ENCODE peak calls at places on chromosomes 7 and 10, in four cellular contexts. R is GM23248, M is aorta, A is astrocyte of the cerebellum. W is an unnamed sample.
A peak's percentile ranks its signal among the peaks of the same experiment; 100 is the strongest.

GRCh38 chr10:103691723-103692380 is 163.5 kb downstream of the SH3PXD2A start:
- DNase-seq in A (no peak), M (no peak), R (peak; percentile 40), W (no peak)

GRCh38 chr10:69835875-69836727 is 34.4 kb downstream of the COL13A1 start:
- DNase-seq in R (no peak), M (no peak), A (no peak), W (no peak)

GRCh38 chr7:42931447-42931833 is 534 bp downstream of the PSMA2 start:
- DNase-seq in A (no peak), R (peak; percentile 51), M (no peak), W (no peak)

GRCh38 chr10:15084502-15084922 is 4.1 kb downstream of the ACBD7 start:
- DNase-seq in R (peak; percentile 93), M (no peak), A (peak; percentile 92), W (peak; percentile 90)

GRCh38 chr7:129702316-129702715 is 90.8 kb downstream of the NRF1 start:
- DNase-seq in A (no peak), M (no peak), R (no peak), W (no peak)

GRCh38 chr10:103021150-103021896 is 103.2 kb downstream of the CNNM2 start:
- DNase-seq in A (no peak), M (no peak), R (no peak), W (no peak)

GRCh38 chr10:35412900-35413491 is 76.7 kb downstream of the CCNY start:
- DNase-seq in M (no peak), A (peak; percentile 22), R (peak; percentile 58), W (peak; percentile 69)

GRCh38 chr10:105834261-105835059 is 1193.4 kb downstream of the SORCS3 start:
- DNase-seq in M (no peak), A (no peak), R (no peak), W (no peak)

GRCh38 chr7:92875719-92876118 is 39.3 kb upstream of the CDK6 start:
- DNase-seq in A (no peak), R (peak; percentile 23), M (no peak), W (peak; percentile 95)

GRCh38 chr7:27462575-27463270 is 200.0 kb downstream of the HIBADH start:
- DNase-seq in R (no peak), A (no peak), M (no peak), W (no peak)

GRCh38 chr7:132226046-132226590 is 350.2 kb downstream of the PLXNA4 start:
- DNase-seq in R (no peak), A (no peak), M (no peak), W (no peak)

GRCh38 chr10:118569241-118569881 is 26.1 kb downstream of the PRLHR start:
- DNase-seq in R (peak; percentile 88), M (no peak), A (no peak), W (peak; percentile 11)

GRCh38 chr10:3142146-3142875 is 30.3 kb downstream of the PITRM1 start:
- DNase-seq in R (no peak), A (no peak), M (no peak), W (no peak)

GRCh38 chr7:106110238-106110560 is 1.9 kb downstream of the SYPL1 start:
- DNase-seq in R (peak; percentile 40), A (no peak), M (no peak), W (peak; percentile 33)

GRCh38 chr7:100515072-100515532 is 23.9 kb upstream of the AGFG2 start:
- DNase-seq in R (peak; percentile 86), M (no peak), A (peak; percentile 26), W (peak; percentile 46)

GRCh38 chr10:18144928-18145327 is 4.7 kb downstream of the CACNB2 start:
- DNase-seq in M (no peak), R (peak; percentile 31), A (no peak), W (peak; percentile 26)

GRCh38 chr7:51613911-51614344 is 297.3 kb upstream of the COBL start:
- DNase-seq in M (no peak), A (peak; percentile 83), R (no peak), W (no peak)

GRCh38 chr10:47420305-47421056 is 36.4 kb upstream of the ZNF488 start:
- DNase-seq in A (no peak), R (no peak), M (no peak), W (no peak)

GRCh38 chr10:22335204-22335956 is 9.9 kb upstream of the SPAG6 start:
- DNase-seq in M (peak; percentile 81), A (no peak), R (peak; percentile 86), W (peak; percentile 35)

GRCh38 chr10:120917521-120918250 is 66.5 kb downstream of the WDR11 start:
- DNase-seq in M (no peak), A (no peak), R (no peak), W (peak; percentile 65)

GRCh38 chr7:77328669-77329068 is 87.5 kb downstream of the GSAP start:
- DNase-seq in M (no peak), A (peak; percentile 36), R (peak; percentile 77), W (no peak)

GRCh38 chr10:129094813-129095212 is 372.2 kb upstream of the MGMT start:
- DNase-seq in M (no peak), A (no peak), R (no peak), W (no peak)

GRCh38 chr10:24957624-24958435 is 5.4 kb upstream of the PRTFDC1 start:
- DNase-seq in R (peak; percentile 94), A (peak; percentile 91), M (no peak), W (peak; percentile 86)

GRCh38 chr7:81081626-81082025 is 162.8 kb upstream of the SEMA3C start:
- DNase-seq in R (no peak), A (no peak), M (no peak), W (no peak)

GRCh38 chr10:108167766-108168165 is 1003.3 kb upstream of the SORCS1 start:
- DNase-seq in M (no peak), R (no peak), A (no peak), W (peak; percentile 87)

GRCh38 chr10:111316607-111317006 is 239.8 kb downstream of the ADRA2A start:
- DNase-seq in A (no peak), R (no peak), M (no peak), W (no peak)

GRCh38 chr7:46150202-46150601 is 229.1 kb upstream of the IGFBP3 start:
- DNase-seq in M (no peak), A (no peak), R (no peak), W (no peak)

GRCh38 chr10:74384615-74385213 is 233.7 kb downstream of the ADK start:
- DNase-seq in A (no peak), M (no peak), R (no peak), W (no peak)

GRCh38 chr7:158001621-158002320 is 585.9 kb downstream of the PTPRN2 start:
- DNase-seq in M (no peak), R (no peak), A (no peak), W (peak; percentile 4)

GRCh38 chr10:51341216-51341615 is 266.9 kb downstream of the PRKG1 start:
- DNase-seq in R (peak; percentile 10), A (peak; percentile 32), M (no peak), W (peak; percentile 58)

GRCh38 chr7:31921047-31921446 is 149.2 kb downstream of the PDE1C start:
- DNase-seq in M (no peak), A (no peak), R (no peak), W (no peak)

GRCh38 chr7:31919678-31920369 is 150.4 kb downstream of the PDE1C start:
- DNase-seq in A (no peak), R (no peak), M (no peak), W (no peak)

GRCh38 chr7:31922883-31923282 is 147.3 kb downstream of the PDE1C start:
- DNase-seq in R (no peak), A (no peak), M (no peak), W (no peak)

GRCh38 chr7:31917256-31917655 is 153.0 kb downstream of the PDE1C start:
- DNase-seq in A (no peak), M (no peak), R (peak; percentile 61), W (no peak)

DNA sequence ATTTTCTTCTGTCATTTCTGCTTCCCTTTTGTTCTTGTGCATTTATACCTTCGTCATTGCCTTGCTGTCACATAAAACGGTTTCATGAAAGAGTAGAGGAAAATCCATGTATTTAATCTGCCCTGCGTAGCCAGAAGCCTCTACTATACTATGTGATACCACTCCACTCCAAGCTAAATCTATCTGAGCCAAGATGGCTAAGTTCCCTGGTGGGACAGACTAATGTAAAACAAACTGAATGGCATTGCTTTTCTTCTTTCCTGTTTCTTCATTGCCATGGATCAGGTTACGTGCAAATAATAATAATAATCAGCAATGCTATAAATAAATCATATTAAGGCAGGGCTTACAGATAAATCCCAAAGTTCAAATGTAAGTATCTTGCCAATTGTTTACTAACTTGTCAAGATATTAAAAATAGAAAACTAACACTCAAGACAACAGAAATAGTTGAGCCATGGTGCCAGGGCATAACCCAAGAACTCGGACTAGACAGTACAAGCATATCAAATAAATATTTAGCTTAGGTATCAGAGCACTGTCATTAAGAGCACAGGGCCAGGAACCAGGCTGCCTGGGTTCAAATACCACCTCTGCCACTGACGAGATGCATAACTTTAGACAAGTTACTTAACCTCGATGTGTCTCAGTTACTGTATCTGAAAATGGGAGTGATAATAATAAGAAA is 151.4 kb downstream of the PDE1C start:
- DNase-seq in R (no peak), M (no peak), A (no peak), W (no peak)
- H3K4me3 ChIP-seq in R (no peak overlapping the region), M (no peak overlapping the region), A (no peak overlapping the region), W (no peak overlapping the region)

GRCh38 chr7:35646289-35647033 is 48.5 kb downstream of the HERPUD2 start:
- DNase-seq in A (no peak), M (no peak), R (no peak), W (no peak)
- H3K4me3 ChIP-seq in A (no peak overlapping the region), M (no peak overlapping the region), R (no peak overlapping the region), W (no peak overlapping the region)

GRCh38 chr7:155807805-155808550 is 4.3 kb downstream of the SHH start:
- DNase-seq in R (no peak), A (no peak), M (no peak), W (no peak)
- H3K4me3 ChIP-seq in R (no peak overlapping the region), A (no peak overlapping the region), M (no peak overlapping the region), W (no peak overlapping the region)

GRCh38 chr7:5455581-5456222 is 32.1 kb upstream of the TNRC18 start:
- DNase-seq in A (no peak), R (no peak), M (no peak), W (no peak)

GRCh38 chr7:5459084-5459483 is 35.5 kb upstream of the TNRC18 start:
- DNase-seq in M (no peak), R (no peak), A (no peak), W (no peak)

GRCh38 chr7:5455175-5455574 is 31.5 kb upstream of the TNRC18 start:
- DNase-seq in A (no peak), M (no peak), R (no peak), W (no peak)

GRCh38 chr7:5456420-5456819 is 32.8 kb upstream of the TNRC18 start:
- DNase-seq in R (no peak), A (no peak), M (no peak), W (no peak)

DNA sequence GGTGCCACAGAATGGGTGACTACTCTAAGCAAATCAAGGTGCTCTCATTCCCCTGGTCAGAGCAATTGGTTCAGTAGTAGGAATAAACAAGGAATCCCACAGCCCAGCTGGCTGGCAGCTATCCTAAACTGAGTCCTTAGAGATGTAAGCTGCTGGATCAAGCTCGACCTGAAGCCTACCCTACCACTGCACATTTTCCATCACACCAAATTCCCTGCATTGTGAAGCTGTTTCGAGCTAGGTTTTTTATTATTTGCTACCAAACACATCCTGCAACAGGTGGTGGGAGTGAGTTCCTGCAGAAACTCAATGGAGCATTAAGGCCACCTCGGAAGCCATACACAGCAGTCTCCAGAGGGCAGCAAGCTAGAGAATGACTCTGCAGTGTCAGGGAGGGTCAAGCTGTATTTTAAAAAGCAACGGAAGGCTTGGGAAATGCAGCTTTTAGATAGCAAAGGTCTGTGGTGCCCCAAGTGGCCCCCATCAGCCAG is 33.7 kb upstream of the TNRC18 start:
- DNase-seq in R (no peak), M (no peak), A (no peak), W (no peak)
- H3K4me3 ChIP-seq in R (no peak overlapping the region), M (no peak overlapping the region), A (no peak overlapping the region), W (no peak overlapping the region)